ENCODE peak calls at places on chromosomes 1 and 21, in nine cellular contexts. One of them, this sample, is unnamed.
A peak's percentile ranks its signal among the peaks of the same experiment; 100 is the strongest.

GRCh38 chr21:15967661-15968060 is 237.9 kb downstream of the USP25 start:
- DNase-seq in sigmoid colon: no peak
- DNase-seq in spleen: no peak
- DNase-seq in GM12878: no peak
- DNase-seq in HCT116: no peak
- DNase-seq in HL-60: no peak
- DNase-seq in stomach: no peak
- DNase-seq in H1: peak; percentile 17
- DNase-seq in breast epithelium: no peak
- DNase-seq in this sample: no peak

GRCh38 chr1:112540395-112540794 is 31.6 kb downstream of the WNT2B start:
- DNase-seq in sigmoid colon: no peak
- DNase-seq in spleen: no peak
- DNase-seq in GM12878: no peak
- DNase-seq in HCT116: no peak
- DNase-seq in HL-60: no peak
- DNase-seq in stomach: no peak
- DNase-seq in H1: no peak
- DNase-seq in breast epithelium: no peak
- DNase-seq in this sample: no peak

GRCh38 chr1:217535601-217536377 is 95.1 kb downstream of the GPATCH2 start:
- DNase-seq in sigmoid colon: no peak
- DNase-seq in spleen: no peak
- DNase-seq in GM12878: no peak
- DNase-seq in HCT116: no peak
- DNase-seq in HL-60: no peak
- DNase-seq in stomach: no peak
- DNase-seq in H1: no peak
- DNase-seq in breast epithelium: no peak
- DNase-seq in this sample: no peak

GRCh38 chr1:210758761-210759160 is 375.2 kb downstream of the KCNH1 start:
- DNase-seq in sigmoid colon: no peak
- DNase-seq in spleen: no peak
- DNase-seq in GM12878: no peak
- DNase-seq in HCT116: no peak
- DNase-seq in HL-60: no peak
- DNase-seq in stomach: no peak
- DNase-seq in H1: no peak
- DNase-seq in breast epithelium: no peak
- DNase-seq in this sample: no peak

GRCh38 chr1:159067699-159068621 is 8.6 kb downstream of the AIM2 start:
- DNase-seq in sigmoid colon: no peak
- DNase-seq in spleen: peak; percentile 72
- DNase-seq in GM12878: peak; percentile 86
- DNase-seq in HCT116: no peak
- DNase-seq in HL-60: peak; percentile 45
- DNase-seq in stomach: no peak
- DNase-seq in H1: no peak
- DNase-seq in breast epithelium: no peak
- DNase-seq in this sample: no peak

GRCh38 chr1:200496937-200497336 is 87.1 kb upstream of the ZNF281 start:
- DNase-seq in sigmoid colon: no peak
- DNase-seq in spleen: no peak
- DNase-seq in GM12878: no peak
- DNase-seq in HCT116: no peak
- DNase-seq in HL-60: no peak
- DNase-seq in stomach: no peak
- DNase-seq in H1: no peak
- DNase-seq in breast epithelium: no peak
- DNase-seq in this sample: no peak

GRCh38 chr1:31696246-31696645 is 7.6 kb downstream of the COL16A1 start:
- DNase-seq in sigmoid colon: peak; percentile 83
- DNase-seq in spleen: no peak
- DNase-seq in GM12878: no peak
- DNase-seq in HCT116: no peak
- DNase-seq in HL-60: no peak
- DNase-seq in stomach: peak; percentile 79
- DNase-seq in H1: no peak
- DNase-seq in breast epithelium: peak; percentile 69
- DNase-seq in this sample: no peak

GRCh38 chr1:94130851-94131595 is 10.1 kb upstream of the ABCA4 start:
- DNase-seq in sigmoid colon: no peak
- DNase-seq in spleen: no peak
- DNase-seq in GM12878: no peak
- DNase-seq in HCT116: no peak
- DNase-seq in HL-60: no peak
- DNase-seq in stomach: no peak
- DNase-seq in H1: no peak
- DNase-seq in breast epithelium: no peak
- DNase-seq in this sample: no peak

GRCh38 chr1:9577423-9577822 is 11.3 kb upstream of the TMEM201 start:
- DNase-seq in sigmoid colon: peak; percentile 7
- DNase-seq in spleen: no peak
- DNase-seq in GM12878: no peak
- DNase-seq in HCT116: no peak
- DNase-seq in HL-60: no peak
- DNase-seq in stomach: no peak
- DNase-seq in H1: no peak
- DNase-seq in breast epithelium: no peak
- DNase-seq in this sample: no peak

GRCh38 chr1:76948846-76949245 is 81.6 kb downstream of the ST6GALNAC5 start:
- DNase-seq in sigmoid colon: no peak
- DNase-seq in spleen: no peak
- DNase-seq in GM12878: no peak
- DNase-seq in HCT116: no peak
- DNase-seq in HL-60: no peak
- DNase-seq in stomach: no peak
- DNase-seq in H1: no peak
- DNase-seq in breast epithelium: no peak
- DNase-seq in this sample: no peak

GRCh38 chr1:76951185-76951584 is 83.9 kb downstream of the ST6GALNAC5 start:
- DNase-seq in sigmoid colon: no peak
- DNase-seq in spleen: no peak
- DNase-seq in GM12878: no peak
- DNase-seq in HCT116: no peak
- DNase-seq in HL-60: no peak
- DNase-seq in stomach: no peak
- DNase-seq in H1: no peak
- DNase-seq in breast epithelium: no peak
- DNase-seq in this sample: no peak

GRCh38 chr1:76944942-76945341 is 77.7 kb downstream of the ST6GALNAC5 start:
- DNase-seq in sigmoid colon: no peak
- DNase-seq in spleen: no peak
- DNase-seq in GM12878: no peak
- DNase-seq in HCT116: no peak
- DNase-seq in HL-60: no peak
- DNase-seq in stomach: no peak
- DNase-seq in H1: no peak
- DNase-seq in breast epithelium: no peak
- DNase-seq in this sample: no peak

GRCh38 chr1:76950306-76950705 is 83.0 kb downstream of the ST6GALNAC5 start:
- DNase-seq in sigmoid colon: no peak
- DNase-seq in spleen: no peak
- DNase-seq in GM12878: no peak
- DNase-seq in HCT116: no peak
- DNase-seq in HL-60: no peak
- DNase-seq in stomach: no peak
- DNase-seq in H1: no peak
- DNase-seq in breast epithelium: no peak
- DNase-seq in this sample: no peak

DNA sequence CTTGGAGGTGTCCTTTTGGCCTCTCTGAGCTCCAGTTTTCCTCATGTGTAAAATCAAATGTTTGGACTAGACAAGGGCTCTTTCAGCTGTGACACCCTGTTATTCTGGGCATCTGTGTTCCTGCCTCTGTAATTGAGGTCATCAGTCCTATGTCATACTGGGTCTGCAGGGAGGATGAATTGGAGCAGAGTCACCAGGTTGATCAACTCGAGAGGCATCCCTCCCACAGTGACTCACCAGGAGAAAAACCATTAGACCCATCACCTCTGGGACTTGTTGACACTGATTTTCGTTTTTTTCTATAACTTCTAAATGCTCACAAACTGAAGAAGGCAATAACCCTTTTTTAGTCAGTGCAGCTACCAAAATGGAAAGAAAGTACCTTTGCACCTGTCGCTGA is 82.2 kb downstream of the ST6GALNAC5 start:
- DNase-seq in sigmoid colon: no peak
- DNase-seq in spleen: no peak
- DNase-seq in GM12878: no peak
- DNase-seq in HCT116: no peak
- DNase-seq in HL-60: no peak
- DNase-seq in stomach: no peak
- DNase-seq in H1: no peak
- DNase-seq in breast epithelium: no peak
- DNase-seq in this sample: no peak
- H3K27ac ChIP-seq in sigmoid colon: no peak overlapping the region
- H3K27ac ChIP-seq in spleen: no peak overlapping the region
- H3K27ac ChIP-seq in GM12878: no peak overlapping the region
- H3K27ac ChIP-seq in HCT116: no peak overlapping the region
- H3K27ac ChIP-seq in HL-60: no peak overlapping the region
- H3K27ac ChIP-seq in stomach: no peak overlapping the region
- H3K27ac ChIP-seq in H1: no peak overlapping the region
- H3K27ac ChIP-seq in breast epithelium: no peak overlapping the region
- H3K27ac ChIP-seq in this sample: no peak overlapping the region

GRCh38 chr1:151458936-151459330 is 361 bp downstream of the POGZ start:
- DNase-seq in sigmoid colon: peak; percentile 84
- DNase-seq in spleen: peak; percentile 91
- DNase-seq in GM12878: no peak
- DNase-seq in HCT116: peak; percentile 52
- DNase-seq in HL-60: peak; percentile 56
- DNase-seq in stomach: peak; percentile 63
- DNase-seq in H1: no peak
- DNase-seq in breast epithelium: peak; percentile 56
- DNase-seq in this sample: no peak
- TF ChIP-seq POLR2AphosphoS5 in sigmoid colon: no peak
- TF ChIP-seq POLR2AphosphoS5 in spleen: peak; percentile 64
- TF ChIP-seq POLR2AphosphoS5 in GM12878: no peak
- TF ChIP-seq POLR2AphosphoS5 in HCT116: no peak
- TF ChIP-seq POLR2AphosphoS5 in HL-60: peak; percentile 36
- TF ChIP-seq POLR2AphosphoS5 in stomach: no peak
- TF ChIP-seq POLR2AphosphoS5 in H1: no peak
- TF ChIP-seq POLR2AphosphoS5 in breast epithelium: peak; percentile 1
- TF ChIP-seq POLR2AphosphoS5 in this sample: peak; percentile 66

GRCh38 chr1:203264052-203264501 is 34.6 kb upstream of the CHIT1 start:
- DNase-seq in sigmoid colon: peak; percentile 58
- DNase-seq in spleen: no peak
- DNase-seq in GM12878: no peak
- DNase-seq in HCT116: no peak
- DNase-seq in HL-60: no peak
- DNase-seq in stomach: no peak
- DNase-seq in H1: no peak
- DNase-seq in breast epithelium: no peak
- DNase-seq in this sample: no peak
- H3K27ac ChIP-seq in sigmoid colon: no peak overlapping the region
- H3K27ac ChIP-seq in spleen: no peak overlapping the region
- H3K27ac ChIP-seq in GM12878: no peak overlapping the region
- H3K27ac ChIP-seq in HCT116: no peak overlapping the region
- H3K27ac ChIP-seq in HL-60: no peak overlapping the region
- H3K27ac ChIP-seq in stomach: no peak overlapping the region
- H3K27ac ChIP-seq in H1: no peak overlapping the region
- H3K27ac ChIP-seq in breast epithelium: peak overlapping the region; percentile 22
- H3K27ac ChIP-seq in this sample: no peak overlapping the region

GRCh38 chr1:229570305-229570704 is 11.8 kb upstream of the ABCB10 start:
- DNase-seq in sigmoid colon: no peak
- DNase-seq in spleen: no peak
- DNase-seq in GM12878: no peak
- DNase-seq in HCT116: no peak
- DNase-seq in HL-60: no peak
- DNase-seq in stomach: no peak
- DNase-seq in H1: no peak
- DNase-seq in breast epithelium: no peak
- DNase-seq in this sample: no peak
- TF ChIP-seq POLR2AphosphoS5 in sigmoid colon: no peak
- TF ChIP-seq POLR2AphosphoS5 in spleen: no peak
- TF ChIP-seq POLR2AphosphoS5 in GM12878: no peak
- TF ChIP-seq POLR2AphosphoS5 in HCT116: no peak
- TF ChIP-seq POLR2AphosphoS5 in HL-60: no peak
- TF ChIP-seq POLR2AphosphoS5 in stomach: no peak
- TF ChIP-seq POLR2AphosphoS5 in H1: no peak
- TF ChIP-seq POLR2AphosphoS5 in breast epithelium: no peak
- TF ChIP-seq POLR2AphosphoS5 in this sample: no peak

GRCh38 chr1:117030271-117030877 is 28.8 kb downstream of the CD101 start:
- DNase-seq in sigmoid colon: no peak
- DNase-seq in spleen: no peak
- DNase-seq in GM12878: no peak
- DNase-seq in HCT116: no peak
- DNase-seq in HL-60: no peak
- DNase-seq in stomach: no peak
- DNase-seq in H1: no peak
- DNase-seq in breast epithelium: no peak
- DNase-seq in this sample: no peak
- H3K27ac ChIP-seq in sigmoid colon: no peak overlapping the region
- H3K27ac ChIP-seq in spleen: no peak overlapping the region
- H3K27ac ChIP-seq in GM12878: no peak overlapping the region
- H3K27ac ChIP-seq in HCT116: no peak overlapping the region
- H3K27ac ChIP-seq in HL-60: no peak overlapping the region
- H3K27ac ChIP-seq in stomach: no peak overlapping the region
- H3K27ac ChIP-seq in H1: no peak overlapping the region
- H3K27ac ChIP-seq in breast epithelium: no peak overlapping the region
- H3K27ac ChIP-seq in this sample: no peak overlapping the region

DNA sequence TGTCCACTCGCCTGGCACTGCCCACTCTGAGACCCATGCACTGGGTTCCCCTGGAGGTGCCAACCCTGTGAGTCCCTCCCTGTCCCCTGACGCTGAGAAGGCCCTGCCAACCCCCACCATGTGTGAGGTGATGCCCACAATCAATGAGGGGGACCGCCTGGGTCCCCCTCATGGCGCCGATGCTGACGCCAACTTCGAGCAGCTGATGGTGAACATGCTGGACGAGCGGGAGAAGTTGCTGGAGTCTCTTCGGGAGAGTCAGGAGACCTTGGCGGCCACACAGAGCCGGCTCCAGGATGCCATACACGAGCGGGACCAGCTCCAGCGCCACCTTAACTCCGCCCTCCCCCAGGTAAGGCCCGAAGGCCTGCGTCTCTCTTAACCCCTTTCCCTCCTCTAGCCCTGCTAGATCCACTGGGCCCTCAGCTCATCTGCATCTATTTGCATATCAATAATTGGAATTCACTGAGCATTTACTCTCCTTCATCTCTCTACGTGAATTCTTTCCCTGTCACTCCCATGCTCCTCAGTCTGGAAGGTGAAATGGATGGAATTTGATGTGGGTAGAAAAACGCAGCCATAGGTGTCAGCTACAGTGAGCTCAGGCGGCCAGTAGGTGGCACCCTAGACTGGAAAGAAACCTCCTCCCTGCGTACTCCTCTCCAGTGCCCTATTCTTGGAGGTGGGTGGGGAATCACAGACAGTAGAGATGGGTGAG is 12.8 kb downstream of the PPFIA4 start:
- DNase-seq in sigmoid colon: peak; percentile 85
- DNase-seq in spleen: peak; percentile 88
- DNase-seq in GM12878: no peak
- DNase-seq in HCT116: no peak
- DNase-seq in HL-60: no peak
- DNase-seq in stomach: peak; percentile 77
- DNase-seq in H1: no peak
- DNase-seq in breast epithelium: peak; percentile 70
- DNase-seq in this sample: peak; percentile 52
- TF ChIP-seq POLR2AphosphoS5 in sigmoid colon: no peak
- TF ChIP-seq POLR2AphosphoS5 in spleen: no peak
- TF ChIP-seq POLR2AphosphoS5 in GM12878: no peak
- TF ChIP-seq POLR2AphosphoS5 in HCT116: no peak
- TF ChIP-seq POLR2AphosphoS5 in HL-60: no peak
- TF ChIP-seq POLR2AphosphoS5 in stomach: no peak
- TF ChIP-seq POLR2AphosphoS5 in H1: no peak
- TF ChIP-seq POLR2AphosphoS5 in breast epithelium: no peak
- TF ChIP-seq POLR2AphosphoS5 in this sample: no peak